ENCODE peak calls at places on chromosome 16, in ten cellular contexts. One of them, this sample, is unnamed.

GRCh38 chr16:58196898-58197313 is 1.0 kb downstream of the CSNK2A2 start:
- DNase-seq in stimulated activated CD4-positive, alpha-beta T cell treated with anti-CD3 and anti-CD28 coated beads, Interleukin-1b, Interleukin-23, amount 100 ng/mL, for 1 hour: no peak
- DNase-seq in stomach: no peak
- DNase-seq in T-helper 1 cell: no peak
- DNase-seq in epithelial cell of proximal tubule: no peak
- DNase-seq in fibroblast of pulmonary artery: peak
- DNase-seq in HTR-8/SVneo: peak
- DNase-seq in amniotic epithelial cell: peak
- DNase-seq in amniotic stem cell: no peak
- DNase-seq in anterior cingulate cortex: no peak
- DNase-seq in this sample: no peak

GRCh38 chr16:77043076-77043475 is 147.9 kb upstream of the MON1B start:
- DNase-seq in stimulated activated CD4-positive, alpha-beta T cell treated with anti-CD3 and anti-CD28 coated beads, Interleukin-1b, Interleukin-23, amount 100 ng/mL, for 1 hour: no peak
- DNase-seq in stomach: no peak
- DNase-seq in T-helper 1 cell: no peak
- DNase-seq in epithelial cell of proximal tubule: peak
- DNase-seq in fibroblast of pulmonary artery: peak
- DNase-seq in HTR-8/SVneo: no peak
- DNase-seq in amniotic epithelial cell: peak
- DNase-seq in amniotic stem cell: no peak
- DNase-seq in anterior cingulate cortex: no peak
- DNase-seq in this sample: no peak

GRCh38 chr16:53588081-53588648 is 85.2 kb upstream of the AKTIP start:
- DNase-seq in stimulated activated CD4-positive, alpha-beta T cell treated with anti-CD3 and anti-CD28 coated beads, Interleukin-1b, Interleukin-23, amount 100 ng/mL, for 1 hour: no peak
- DNase-seq in stomach: no peak
- DNase-seq in T-helper 1 cell: no peak
- DNase-seq in epithelial cell of proximal tubule: no peak
- DNase-seq in fibroblast of pulmonary artery: no peak
- DNase-seq in HTR-8/SVneo: no peak
- DNase-seq in amniotic epithelial cell: no peak
- DNase-seq in amniotic stem cell: no peak
- DNase-seq in anterior cingulate cortex: no peak
- DNase-seq in this sample: no peak

GRCh38 chr16:694187-694862 is 4.1 kb upstream of the WDR24 start:
- DNase-seq in stimulated activated CD4-positive, alpha-beta T cell treated with anti-CD3 and anti-CD28 coated beads, Interleukin-1b, Interleukin-23, amount 100 ng/mL, for 1 hour: no peak
- DNase-seq in stomach: no peak
- DNase-seq in T-helper 1 cell: no peak
- DNase-seq in epithelial cell of proximal tubule: no peak
- DNase-seq in fibroblast of pulmonary artery: no peak
- DNase-seq in HTR-8/SVneo: no peak
- DNase-seq in amniotic epithelial cell: no peak
- DNase-seq in amniotic stem cell: no peak
- DNase-seq in anterior cingulate cortex: no peak
- DNase-seq in this sample: no peak

GRCh38 chr16:81778861-81779539 is at the start of gene PLCG2:
- DNase-seq in stimulated activated CD4-positive, alpha-beta T cell treated with anti-CD3 and anti-CD28 coated beads, Interleukin-1b, Interleukin-23, amount 100 ng/mL, for 1 hour: peak
- DNase-seq in stomach: peak
- DNase-seq in T-helper 1 cell: peak
- DNase-seq in epithelial cell of proximal tubule: no peak
- DNase-seq in fibroblast of pulmonary artery: peak
- DNase-seq in HTR-8/SVneo: peak
- DNase-seq in amniotic epithelial cell: peak
- DNase-seq in amniotic stem cell: no peak
- DNase-seq in anterior cingulate cortex: no peak
- DNase-seq in this sample: peak

GRCh38 chr16:2467301-2468141 is 3.6 kb upstream of the NTN3 start:
- DNase-seq in stimulated activated CD4-positive, alpha-beta T cell treated with anti-CD3 and anti-CD28 coated beads, Interleukin-1b, Interleukin-23, amount 100 ng/mL, for 1 hour: no peak
- DNase-seq in stomach: peak
- DNase-seq in T-helper 1 cell: no peak
- DNase-seq in epithelial cell of proximal tubule: no peak
- DNase-seq in fibroblast of pulmonary artery: peak
- DNase-seq in HTR-8/SVneo: peak
- DNase-seq in amniotic epithelial cell: no peak
- DNase-seq in amniotic stem cell: peak
- DNase-seq in anterior cingulate cortex: peak
- DNase-seq in this sample: no peak

GRCh38 chr16:49061315-49061714 is 220.3 kb downstream of the CBLN1 start:
- DNase-seq in stimulated activated CD4-positive, alpha-beta T cell treated with anti-CD3 and anti-CD28 coated beads, Interleukin-1b, Interleukin-23, amount 100 ng/mL, for 1 hour: no peak
- DNase-seq in stomach: no peak
- DNase-seq in T-helper 1 cell: no peak
- DNase-seq in epithelial cell of proximal tubule: no peak
- DNase-seq in fibroblast of pulmonary artery: no peak
- DNase-seq in HTR-8/SVneo: no peak
- DNase-seq in amniotic epithelial cell: no peak
- DNase-seq in amniotic stem cell: no peak
- DNase-seq in anterior cingulate cortex: no peak
- DNase-seq in this sample: no peak

GRCh38 chr16:79801550-79802090 is 201.1 kb upstream of the MAF start:
- DNase-seq in stimulated activated CD4-positive, alpha-beta T cell treated with anti-CD3 and anti-CD28 coated beads, Interleukin-1b, Interleukin-23, amount 100 ng/mL, for 1 hour: no peak
- DNase-seq in stomach: no peak
- DNase-seq in T-helper 1 cell: no peak
- DNase-seq in epithelial cell of proximal tubule: peak
- DNase-seq in fibroblast of pulmonary artery: no peak
- DNase-seq in HTR-8/SVneo: no peak
- DNase-seq in amniotic epithelial cell: no peak
- DNase-seq in amniotic stem cell: no peak
- DNase-seq in anterior cingulate cortex: no peak
- DNase-seq in this sample: no peak

GRCh38 chr16:86846136-86846535 is 267.8 kb downstream of the FOXL1 start:
- DNase-seq in stimulated activated CD4-positive, alpha-beta T cell treated with anti-CD3 and anti-CD28 coated beads, Interleukin-1b, Interleukin-23, amount 100 ng/mL, for 1 hour: no peak
- DNase-seq in stomach: no peak
- DNase-seq in T-helper 1 cell: no peak
- DNase-seq in epithelial cell of proximal tubule: no peak
- DNase-seq in fibroblast of pulmonary artery: no peak
- DNase-seq in HTR-8/SVneo: no peak
- DNase-seq in amniotic epithelial cell: no peak
- DNase-seq in amniotic stem cell: no peak
- DNase-seq in anterior cingulate cortex: no peak
- DNase-seq in this sample: no peak

GRCh38 chr16:1929105-1929504 is 10.9 kb upstream of the HS3ST6 start:
- DNase-seq in stimulated activated CD4-positive, alpha-beta T cell treated with anti-CD3 and anti-CD28 coated beads, Interleukin-1b, Interleukin-23, amount 100 ng/mL, for 1 hour: no peak
- DNase-seq in stomach: no peak
- DNase-seq in T-helper 1 cell: no peak
- DNase-seq in epithelial cell of proximal tubule: no peak
- DNase-seq in fibroblast of pulmonary artery: no peak
- DNase-seq in HTR-8/SVneo: peak
- DNase-seq in amniotic epithelial cell: peak
- DNase-seq in amniotic stem cell: no peak
- DNase-seq in anterior cingulate cortex: no peak
- DNase-seq in this sample: no peak

GRCh38 chr16:27208081-27208692 is 4.9 kb downstream of the KDM8 start:
- DNase-seq in stimulated activated CD4-positive, alpha-beta T cell treated with anti-CD3 and anti-CD28 coated beads, Interleukin-1b, Interleukin-23, amount 100 ng/mL, for 1 hour: no peak
- DNase-seq in stomach: no peak
- DNase-seq in T-helper 1 cell: no peak
- DNase-seq in epithelial cell of proximal tubule: no peak
- DNase-seq in fibroblast of pulmonary artery: no peak
- DNase-seq in HTR-8/SVneo: no peak
- DNase-seq in amniotic epithelial cell: no peak
- DNase-seq in amniotic stem cell: no peak
- DNase-seq in anterior cingulate cortex: no peak
- DNase-seq in this sample: no peak

GRCh38 chr16:14369734-14370598 is 260.1 kb downstream of the PARN start:
- DNase-seq in stimulated activated CD4-positive, alpha-beta T cell treated with anti-CD3 and anti-CD28 coated beads, Interleukin-1b, Interleukin-23, amount 100 ng/mL, for 1 hour: no peak
- DNase-seq in stomach: no peak
- DNase-seq in T-helper 1 cell: no peak
- DNase-seq in epithelial cell of proximal tubule: no peak
- DNase-seq in fibroblast of pulmonary artery: no peak
- DNase-seq in HTR-8/SVneo: no peak
- DNase-seq in amniotic epithelial cell: no peak
- DNase-seq in amniotic stem cell: no peak
- DNase-seq in anterior cingulate cortex: no peak
- DNase-seq in this sample: no peak

GRCh38 chr16:12267491-12267890 is 291.0 kb downstream of the SNX29 start:
- DNase-seq in stimulated activated CD4-positive, alpha-beta T cell treated with anti-CD3 and anti-CD28 coated beads, Interleukin-1b, Interleukin-23, amount 100 ng/mL, for 1 hour: no peak
- DNase-seq in stomach: no peak
- DNase-seq in T-helper 1 cell: no peak
- DNase-seq in epithelial cell of proximal tubule: no peak
- DNase-seq in fibroblast of pulmonary artery: peak
- DNase-seq in HTR-8/SVneo: no peak
- DNase-seq in amniotic epithelial cell: peak
- DNase-seq in amniotic stem cell: no peak
- DNase-seq in anterior cingulate cortex: no peak
- DNase-seq in this sample: no peak

GRCh38 chr16:88366032-88366703 is 16.6 kb upstream of the ZNF469 start:
- DNase-seq in stimulated activated CD4-positive, alpha-beta T cell treated with anti-CD3 and anti-CD28 coated beads, Interleukin-1b, Interleukin-23, amount 100 ng/mL, for 1 hour: no peak
- DNase-seq in stomach: no peak
- DNase-seq in T-helper 1 cell: no peak
- DNase-seq in epithelial cell of proximal tubule: no peak
- DNase-seq in fibroblast of pulmonary artery: no peak
- DNase-seq in HTR-8/SVneo: no peak
- DNase-seq in amniotic epithelial cell: no peak
- DNase-seq in amniotic stem cell: no peak
- DNase-seq in anterior cingulate cortex: no peak
- DNase-seq in this sample: no peak

GRCh38 chr16:84532299-84532724 is 27.9 kb upstream of the MEAK7 start:
- DNase-seq in stimulated activated CD4-positive, alpha-beta T cell treated with anti-CD3 and anti-CD28 coated beads, Interleukin-1b, Interleukin-23, amount 100 ng/mL, for 1 hour: no peak
- DNase-seq in stomach: no peak
- DNase-seq in T-helper 1 cell: no peak
- DNase-seq in epithelial cell of proximal tubule: peak
- DNase-seq in fibroblast of pulmonary artery: peak
- DNase-seq in HTR-8/SVneo: peak
- DNase-seq in amniotic epithelial cell: peak
- DNase-seq in amniotic stem cell: peak
- DNase-seq in anterior cingulate cortex: peak
- DNase-seq in this sample: peak

GRCh38 chr16:63361032-63361624 is 1324.9 kb upstream of the CDH8 start:
- DNase-seq in stimulated activated CD4-positive, alpha-beta T cell treated with anti-CD3 and anti-CD28 coated beads, Interleukin-1b, Interleukin-23, amount 100 ng/mL, for 1 hour: no peak
- DNase-seq in stomach: no peak
- DNase-seq in T-helper 1 cell: no peak
- DNase-seq in epithelial cell of proximal tubule: peak
- DNase-seq in fibroblast of pulmonary artery: peak
- DNase-seq in HTR-8/SVneo: peak
- DNase-seq in amniotic epithelial cell: peak
- DNase-seq in amniotic stem cell: peak
- DNase-seq in anterior cingulate cortex: peak
- DNase-seq in this sample: peak

GRCh38 chr16:86747761-86748160 is 169.4 kb downstream of the FOXL1 start:
- DNase-seq in stimulated activated CD4-positive, alpha-beta T cell treated with anti-CD3 and anti-CD28 coated beads, Interleukin-1b, Interleukin-23, amount 100 ng/mL, for 1 hour: no peak
- DNase-seq in stomach: no peak
- DNase-seq in T-helper 1 cell: no peak
- DNase-seq in epithelial cell of proximal tubule: no peak
- DNase-seq in fibroblast of pulmonary artery: no peak
- DNase-seq in HTR-8/SVneo: no peak
- DNase-seq in amniotic epithelial cell: no peak
- DNase-seq in amniotic stem cell: no peak
- DNase-seq in anterior cingulate cortex: no peak
- DNase-seq in this sample: no peak

GRCh38 chr16:5422047-5422446 is 324.5 kb upstream of the EEF2KMT start:
- DNase-seq in stimulated activated CD4-positive, alpha-beta T cell treated with anti-CD3 and anti-CD28 coated beads, Interleukin-1b, Interleukin-23, amount 100 ng/mL, for 1 hour: no peak
- DNase-seq in stomach: no peak
- DNase-seq in T-helper 1 cell: no peak
- DNase-seq in epithelial cell of proximal tubule: no peak
- DNase-seq in fibroblast of pulmonary artery: no peak
- DNase-seq in HTR-8/SVneo: no peak
- DNase-seq in amniotic epithelial cell: no peak
- DNase-seq in amniotic stem cell: no peak
- DNase-seq in anterior cingulate cortex: no peak
- DNase-seq in this sample: no peak

GRCh38 chr16:75289189-75289588 is 37.8 kb upstream of the BCAR1 start:
- DNase-seq in stimulated activated CD4-positive, alpha-beta T cell treated with anti-CD3 and anti-CD28 coated beads, Interleukin-1b, Interleukin-23, amount 100 ng/mL, for 1 hour: no peak
- DNase-seq in stomach: no peak
- DNase-seq in T-helper 1 cell: no peak
- DNase-seq in epithelial cell of proximal tubule: no peak
- DNase-seq in fibroblast of pulmonary artery: peak
- DNase-seq in HTR-8/SVneo: no peak
- DNase-seq in amniotic epithelial cell: no peak
- DNase-seq in amniotic stem cell: no peak
- DNase-seq in anterior cingulate cortex: no peak
- DNase-seq in this sample: peak

GRCh38 chr16:65278874-65279273 is 157.0 kb upstream of the CDH11 start:
- DNase-seq in stimulated activated CD4-positive, alpha-beta T cell treated with anti-CD3 and anti-CD28 coated beads, Interleukin-1b, Interleukin-23, amount 100 ng/mL, for 1 hour: no peak
- DNase-seq in stomach: no peak
- DNase-seq in T-helper 1 cell: no peak
- DNase-seq in epithelial cell of proximal tubule: no peak
- DNase-seq in fibroblast of pulmonary artery: no peak
- DNase-seq in HTR-8/SVneo: no peak
- DNase-seq in amniotic epithelial cell: no peak
- DNase-seq in amniotic stem cell: no peak
- DNase-seq in anterior cingulate cortex: no peak
- DNase-seq in this sample: no peak

GRCh38 chr16:84418056-84418849 is 49.9 kb downstream of the ATP2C2 start:
- DNase-seq in stimulated activated CD4-positive, alpha-beta T cell treated with anti-CD3 and anti-CD28 coated beads, Interleukin-1b, Interleukin-23, amount 100 ng/mL, for 1 hour: no peak
- DNase-seq in stomach: no peak
- DNase-seq in T-helper 1 cell: no peak
- DNase-seq in epithelial cell of proximal tubule: no peak
- DNase-seq in fibroblast of pulmonary artery: no peak
- DNase-seq in HTR-8/SVneo: no peak
- DNase-seq in amniotic epithelial cell: no peak
- DNase-seq in amniotic stem cell: no peak
- DNase-seq in anterior cingulate cortex: no peak
- DNase-seq in this sample: no peak

GRCh38 chr16:89096768-89097527 is 3.3 kb downstream of the ACSF3 start:
- DNase-seq in stimulated activated CD4-positive, alpha-beta T cell treated with anti-CD3 and anti-CD28 coated beads, Interleukin-1b, Interleukin-23, amount 100 ng/mL, for 1 hour: peak
- DNase-seq in stomach: no peak
- DNase-seq in T-helper 1 cell: peak
- DNase-seq in epithelial cell of proximal tubule: no peak
- DNase-seq in fibroblast of pulmonary artery: no peak
- DNase-seq in HTR-8/SVneo: no peak
- DNase-seq in amniotic epithelial cell: no peak
- DNase-seq in amniotic stem cell: no peak
- DNase-seq in anterior cingulate cortex: no peak
- DNase-seq in this sample: no peak

GRCh38 chr16:90046971-90047713 is 27.9 kb upstream of the DBNDD1 start:
- DNase-seq in stimulated activated CD4-positive, alpha-beta T cell treated with anti-CD3 and anti-CD28 coated beads, Interleukin-1b, Interleukin-23, amount 100 ng/mL, for 1 hour: no peak
- DNase-seq in stomach: peak
- DNase-seq in T-helper 1 cell: no peak
- DNase-seq in epithelial cell of proximal tubule: no peak
- DNase-seq in fibroblast of pulmonary artery: peak
- DNase-seq in HTR-8/SVneo: peak
- DNase-seq in amniotic epithelial cell: peak
- DNase-seq in amniotic stem cell: no peak
- DNase-seq in anterior cingulate cortex: no peak
- DNase-seq in this sample: no peak

GRCh38 chr16:24504467-24505345 is 34.7 kb upstream of the RBBP6 start:
- DNase-seq in stimulated activated CD4-positive, alpha-beta T cell treated with anti-CD3 and anti-CD28 coated beads, Interleukin-1b, Interleukin-23, amount 100 ng/mL, for 1 hour: peak
- DNase-seq in stomach: peak
- DNase-seq in T-helper 1 cell: peak
- DNase-seq in epithelial cell of proximal tubule: no peak
- DNase-seq in fibroblast of pulmonary artery: peak
- DNase-seq in HTR-8/SVneo: peak
- DNase-seq in amniotic epithelial cell: peak
- DNase-seq in amniotic stem cell: peak
- DNase-seq in anterior cingulate cortex: peak
- DNase-seq in this sample: peak

GRCh38 chr16:86708431-86708830 is 130.1 kb downstream of the FOXL1 start:
- DNase-seq in stimulated activated CD4-positive, alpha-beta T cell treated with anti-CD3 and anti-CD28 coated beads, Interleukin-1b, Interleukin-23, amount 100 ng/mL, for 1 hour: no peak
- DNase-seq in stomach: no peak
- DNase-seq in T-helper 1 cell: no peak
- DNase-seq in epithelial cell of proximal tubule: no peak
- DNase-seq in fibroblast of pulmonary artery: no peak
- DNase-seq in HTR-8/SVneo: no peak
- DNase-seq in amniotic epithelial cell: no peak
- DNase-seq in amniotic stem cell: no peak
- DNase-seq in anterior cingulate cortex: no peak
- DNase-seq in this sample: no peak

GRCh38 chr16:86242244-86243122 is 267.8 kb upstream of the FOXF1 start:
- DNase-seq in stimulated activated CD4-positive, alpha-beta T cell treated with anti-CD3 and anti-CD28 coated beads, Interleukin-1b, Interleukin-23, amount 100 ng/mL, for 1 hour: no peak
- DNase-seq in stomach: no peak
- DNase-seq in T-helper 1 cell: no peak
- DNase-seq in epithelial cell of proximal tubule: no peak
- DNase-seq in fibroblast of pulmonary artery: no peak
- DNase-seq in HTR-8/SVneo: no peak
- DNase-seq in amniotic epithelial cell: no peak
- DNase-seq in amniotic stem cell: no peak
- DNase-seq in anterior cingulate cortex: no peak
- DNase-seq in this sample: no peak

GRCh38 chr16:11679941-11680911 is 12.0 kb downstream of the SNN start:
- DNase-seq in stimulated activated CD4-positive, alpha-beta T cell treated with anti-CD3 and anti-CD28 coated beads, Interleukin-1b, Interleukin-23, amount 100 ng/mL, for 1 hour: no peak
- DNase-seq in stomach: no peak
- DNase-seq in T-helper 1 cell: no peak
- DNase-seq in epithelial cell of proximal tubule: no peak
- DNase-seq in fibroblast of pulmonary artery: no peak
- DNase-seq in HTR-8/SVneo: no peak
- DNase-seq in amniotic epithelial cell: no peak
- DNase-seq in amniotic stem cell: no peak
- DNase-seq in anterior cingulate cortex: no peak
- DNase-seq in this sample: no peak

GRCh38 chr16:66326995-66327513 is 39.4 kb upstream of the CDH5 start:
- DNase-seq in stimulated activated CD4-positive, alpha-beta T cell treated with anti-CD3 and anti-CD28 coated beads, Interleukin-1b, Interleukin-23, amount 100 ng/mL, for 1 hour: no peak
- DNase-seq in stomach: no peak
- DNase-seq in T-helper 1 cell: no peak
- DNase-seq in epithelial cell of proximal tubule: no peak
- DNase-seq in fibroblast of pulmonary artery: no peak
- DNase-seq in HTR-8/SVneo: no peak
- DNase-seq in amniotic epithelial cell: no peak
- DNase-seq in amniotic stem cell: no peak
- DNase-seq in anterior cingulate cortex: peak
- DNase-seq in this sample: no peak

This sample was measured in SW 1271.